ENCODE peak calls at places on chromosomes 11 and 22, in ten cellular contexts. One of them, this sample, is unnamed.

GRCh38 chr22:20756846-20757245 is 17.1 kb upstream of the SERPIND1 start:
- DNase-seq in prostate gland: no peak
- DNase-seq in K562: no peak
- DNase-seq in GM12891: no peak
- DNase-seq in breast epithelium: no peak
- DNase-seq in endothelial cell of umbilical vein: no peak
- DNase-seq in esophagus muscularis mucosa: no peak
- DNase-seq in stomach: no peak
- DNase-seq in SK-N-SH: no peak
- DNase-seq in HepG2: no peak
- DNase-seq in this sample: no peak

GRCh38 chr11:27592111-27592780 is 85.7 kb upstream of the LIN7C start:
- DNase-seq in esophagus muscularis mucosa: no peak
- DNase-seq in K562: no peak
- DNase-seq in GM12891: no peak
- DNase-seq in endothelial cell of umbilical vein: no peak
- DNase-seq in HepG2: no peak
- DNase-seq in prostate gland: no peak
- DNase-seq in SK-N-SH: no peak
- DNase-seq in breast epithelium: no peak
- DNase-seq in stomach: no peak
- DNase-seq in this sample: no peak

GRCh38 chr22:23293720-23294119 is 113.4 kb downstream of the BCR start:
- DNase-seq in K562: no peak
- DNase-seq in esophagus muscularis mucosa: no peak
- DNase-seq in GM12891: no peak
- DNase-seq in HepG2: no peak
- DNase-seq in stomach: no peak
- DNase-seq in prostate gland: no peak
- DNase-seq in breast epithelium: no peak
- DNase-seq in SK-N-SH: no peak
- DNase-seq in endothelial cell of umbilical vein: no peak
- DNase-seq in this sample: no peak

GRCh38 chr22:41939981-41940852 is 6.7 kb downstream of the CENPM start:
- DNase-seq in prostate gland: peak
- DNase-seq in breast epithelium: peak
- DNase-seq in SK-N-SH: no peak
- DNase-seq in stomach: peak
- DNase-seq in K562: no peak
- DNase-seq in GM12891: no peak
- DNase-seq in esophagus muscularis mucosa: no peak
- DNase-seq in HepG2: no peak
- DNase-seq in endothelial cell of umbilical vein: no peak
- DNase-seq in this sample: peak

GRCh38 chr11:119615003-119615878 is 113.8 kb downstream of the NECTIN1 start:
- DNase-seq in stomach: no peak
- DNase-seq in GM12891: no peak
- DNase-seq in K562: no peak
- DNase-seq in HepG2: peak
- DNase-seq in breast epithelium: no peak
- DNase-seq in prostate gland: peak
- DNase-seq in SK-N-SH: no peak
- DNase-seq in esophagus muscularis mucosa: no peak
- DNase-seq in endothelial cell of umbilical vein: peak
- DNase-seq in this sample: no peak

GRCh38 chr11:123690490-123690889 is 36.1 kb upstream of the SCN3B start:
- DNase-seq in SK-N-SH: no peak
- DNase-seq in HepG2: no peak
- DNase-seq in stomach: no peak
- DNase-seq in prostate gland: no peak
- DNase-seq in K562: no peak
- DNase-seq in GM12891: no peak
- DNase-seq in endothelial cell of umbilical vein: no peak
- DNase-seq in breast epithelium: no peak
- DNase-seq in esophagus muscularis mucosa: no peak
- DNase-seq in this sample: no peak

GRCh38 chr11:122633219-122633829 is 22.2 kb upstream of the UBASH3B start:
- DNase-seq in prostate gland: no peak
- DNase-seq in SK-N-SH: peak
- DNase-seq in K562: no peak
- DNase-seq in stomach: no peak
- DNase-seq in esophagus muscularis mucosa: no peak
- DNase-seq in endothelial cell of umbilical vein: peak
- DNase-seq in HepG2: peak
- DNase-seq in breast epithelium: no peak
- DNase-seq in GM12891: no peak
- DNase-seq in this sample: no peak

GRCh38 chr11:109304159-109304558 is 117.8 kb upstream of the C11orf87 start:
- DNase-seq in prostate gland: no peak
- DNase-seq in endothelial cell of umbilical vein: no peak
- DNase-seq in stomach: no peak
- DNase-seq in esophagus muscularis mucosa: no peak
- DNase-seq in K562: no peak
- DNase-seq in GM12891: no peak
- DNase-seq in HepG2: no peak
- DNase-seq in SK-N-SH: no peak
- DNase-seq in breast epithelium: no peak
- DNase-seq in this sample: no peak

GRCh38 chr11:59997800-59998199 is 19.2 kb upstream of the OOSP4B start:
- DNase-seq in prostate gland: no peak
- DNase-seq in esophagus muscularis mucosa: no peak
- DNase-seq in endothelial cell of umbilical vein: no peak
- DNase-seq in stomach: no peak
- DNase-seq in SK-N-SH: no peak
- DNase-seq in K562: no peak
- DNase-seq in GM12891: no peak
- DNase-seq in breast epithelium: no peak
- DNase-seq in HepG2: no peak
- DNase-seq in this sample: no peak

GRCh38 chr11:119722281-119722794 is 6.7 kb downstream of the NECTIN1 start:
- DNase-seq in esophagus muscularis mucosa: no peak
- DNase-seq in prostate gland: no peak
- DNase-seq in stomach: peak
- DNase-seq in endothelial cell of umbilical vein: no peak
- DNase-seq in breast epithelium: no peak
- DNase-seq in K562: no peak
- DNase-seq in SK-N-SH: no peak
- DNase-seq in GM12891: no peak
- DNase-seq in HepG2: no peak
- DNase-seq in this sample: peak

DNA sequence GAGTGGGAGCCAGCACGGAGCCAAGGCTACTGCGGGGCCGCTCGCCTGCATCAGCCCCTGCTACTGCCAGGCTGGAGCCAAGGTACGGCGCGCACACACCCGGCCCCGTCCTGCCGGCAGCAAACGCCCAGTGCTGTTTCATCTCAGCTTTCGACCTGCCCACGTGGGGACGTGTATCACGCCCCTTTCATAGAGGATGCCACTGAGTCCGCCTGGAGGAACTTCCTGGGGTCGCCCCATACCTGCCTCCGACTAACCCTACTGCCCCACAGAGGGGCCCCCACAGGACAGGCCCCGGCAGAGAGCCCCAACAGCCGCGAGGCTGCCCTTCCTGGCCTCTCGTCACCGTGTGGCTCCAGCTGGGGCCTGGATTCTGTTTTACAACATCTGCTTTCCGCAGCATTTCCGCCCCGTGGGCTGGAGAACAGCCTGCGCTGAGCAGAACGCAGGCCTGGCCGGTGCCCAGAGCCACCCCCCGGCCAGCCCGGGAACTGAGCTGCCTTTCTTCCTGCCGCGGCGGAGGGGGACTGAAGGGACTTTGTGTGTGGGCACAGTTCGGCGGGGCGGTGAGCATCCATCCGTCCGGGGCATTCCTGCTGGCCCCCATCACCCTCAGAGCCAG is 22.9 kb upstream of the ARHGAP8 start:
- DNase-seq in breast epithelium: no peak
- DNase-seq in SK-N-SH: peak
- DNase-seq in GM12891: no peak
- DNase-seq in esophagus muscularis mucosa: no peak
- DNase-seq in endothelial cell of umbilical vein: peak
- DNase-seq in stomach: no peak
- DNase-seq in HepG2: no peak
- DNase-seq in K562: no peak
- DNase-seq in prostate gland: no peak
- DNase-seq in this sample: no peak
- TF ChIP-seq POLR2AphosphoS5 in breast epithelium: no peak
- TF ChIP-seq POLR2AphosphoS5 in SK-N-SH: no peak
- TF ChIP-seq POLR2AphosphoS5 in GM12891: no peak
- TF ChIP-seq POLR2AphosphoS5 in esophagus muscularis mucosa: no peak
- TF ChIP-seq POLR2AphosphoS5 in endothelial cell of umbilical vein: no peak
- TF ChIP-seq POLR2AphosphoS5 in stomach: no peak
- TF ChIP-seq POLR2AphosphoS5 in HepG2: no peak
- TF ChIP-seq POLR2AphosphoS5 in K562: no peak
- TF ChIP-seq POLR2AphosphoS5 in prostate gland: no peak
- TF ChIP-seq POLR2AphosphoS5 in this sample: no peak

GRCh38 chr22:40421941-40422340 is 51.5 kb downstream of the SGSM3 start:
- DNase-seq in K562: no peak
- DNase-seq in SK-N-SH: no peak
- DNase-seq in esophagus muscularis mucosa: no peak
- DNase-seq in HepG2: no peak
- DNase-seq in breast epithelium: no peak
- DNase-seq in prostate gland: no peak
- DNase-seq in endothelial cell of umbilical vein: no peak
- DNase-seq in stomach: no peak
- DNase-seq in GM12891: no peak
- DNase-seq in this sample: no peak
- TF ChIP-seq POLR2AphosphoS5 in K562: no peak
- TF ChIP-seq POLR2AphosphoS5 in SK-N-SH: no peak
- TF ChIP-seq POLR2AphosphoS5 in esophagus muscularis mucosa: no peak
- TF ChIP-seq POLR2AphosphoS5 in HepG2: no peak
- TF ChIP-seq POLR2AphosphoS5 in breast epithelium: no peak
- TF ChIP-seq POLR2AphosphoS5 in prostate gland: no peak
- TF ChIP-seq POLR2AphosphoS5 in endothelial cell of umbilical vein: no peak
- TF ChIP-seq POLR2AphosphoS5 in stomach: no peak
- TF ChIP-seq POLR2AphosphoS5 in GM12891: no peak
- TF ChIP-seq POLR2AphosphoS5 in this sample: no peak

DNA sequence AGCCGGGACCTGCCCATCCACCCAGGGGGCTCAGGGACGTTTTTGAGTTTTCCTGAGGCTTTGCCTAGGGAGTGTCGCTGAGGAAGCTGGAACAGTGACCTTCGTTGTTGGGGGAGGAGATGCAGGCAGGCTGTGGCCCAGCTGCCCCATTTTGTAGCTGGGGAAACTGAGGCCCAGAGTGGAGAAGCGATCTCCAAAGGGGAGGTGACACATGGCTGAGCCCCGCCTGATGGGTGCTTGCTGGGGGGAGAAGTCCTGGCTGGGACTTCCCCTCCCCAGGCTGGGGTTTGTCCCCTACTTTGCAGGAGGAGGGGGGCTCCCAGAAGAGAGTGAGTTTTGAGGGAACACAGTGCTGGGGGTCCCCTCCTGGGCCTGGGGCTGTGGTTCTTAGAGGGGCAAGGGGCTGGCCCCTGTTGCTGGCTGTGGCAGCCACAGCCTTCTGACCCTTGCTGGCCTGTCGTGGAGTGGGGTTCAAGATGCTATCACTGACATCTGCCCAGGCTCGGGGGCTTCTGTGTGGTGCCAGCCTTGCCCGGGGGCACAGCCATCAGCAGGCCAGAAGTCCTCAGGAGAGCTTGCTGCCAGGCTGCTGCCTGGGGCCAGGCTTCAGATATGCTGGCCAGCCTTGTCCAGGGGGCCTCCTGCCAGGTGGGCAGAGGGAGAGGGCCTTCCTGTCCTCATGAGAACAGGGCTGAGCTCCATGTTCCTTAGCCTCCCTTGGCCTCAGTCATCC is 21.4 kb downstream of the KCNQ1 start:
- DNase-seq in stomach: peak
- DNase-seq in breast epithelium: no peak
- DNase-seq in endothelial cell of umbilical vein: no peak
- DNase-seq in esophagus muscularis mucosa: no peak
- DNase-seq in SK-N-SH: no peak
- DNase-seq in K562: no peak
- DNase-seq in prostate gland: no peak
- DNase-seq in GM12891: no peak
- DNase-seq in HepG2: no peak
- DNase-seq in this sample: no peak
- TF ChIP-seq POLR2AphosphoS5 in stomach: no peak
- TF ChIP-seq POLR2AphosphoS5 in breast epithelium: no peak
- TF ChIP-seq POLR2AphosphoS5 in endothelial cell of umbilical vein: no peak
- TF ChIP-seq POLR2AphosphoS5 in esophagus muscularis mucosa: no peak
- TF ChIP-seq POLR2AphosphoS5 in SK-N-SH: no peak
- TF ChIP-seq POLR2AphosphoS5 in K562: no peak
- TF ChIP-seq POLR2AphosphoS5 in prostate gland: no peak
- TF ChIP-seq POLR2AphosphoS5 in GM12891: no peak
- TF ChIP-seq POLR2AphosphoS5 in HepG2: no peak
- TF ChIP-seq POLR2AphosphoS5 in this sample: no peak

DNA sequence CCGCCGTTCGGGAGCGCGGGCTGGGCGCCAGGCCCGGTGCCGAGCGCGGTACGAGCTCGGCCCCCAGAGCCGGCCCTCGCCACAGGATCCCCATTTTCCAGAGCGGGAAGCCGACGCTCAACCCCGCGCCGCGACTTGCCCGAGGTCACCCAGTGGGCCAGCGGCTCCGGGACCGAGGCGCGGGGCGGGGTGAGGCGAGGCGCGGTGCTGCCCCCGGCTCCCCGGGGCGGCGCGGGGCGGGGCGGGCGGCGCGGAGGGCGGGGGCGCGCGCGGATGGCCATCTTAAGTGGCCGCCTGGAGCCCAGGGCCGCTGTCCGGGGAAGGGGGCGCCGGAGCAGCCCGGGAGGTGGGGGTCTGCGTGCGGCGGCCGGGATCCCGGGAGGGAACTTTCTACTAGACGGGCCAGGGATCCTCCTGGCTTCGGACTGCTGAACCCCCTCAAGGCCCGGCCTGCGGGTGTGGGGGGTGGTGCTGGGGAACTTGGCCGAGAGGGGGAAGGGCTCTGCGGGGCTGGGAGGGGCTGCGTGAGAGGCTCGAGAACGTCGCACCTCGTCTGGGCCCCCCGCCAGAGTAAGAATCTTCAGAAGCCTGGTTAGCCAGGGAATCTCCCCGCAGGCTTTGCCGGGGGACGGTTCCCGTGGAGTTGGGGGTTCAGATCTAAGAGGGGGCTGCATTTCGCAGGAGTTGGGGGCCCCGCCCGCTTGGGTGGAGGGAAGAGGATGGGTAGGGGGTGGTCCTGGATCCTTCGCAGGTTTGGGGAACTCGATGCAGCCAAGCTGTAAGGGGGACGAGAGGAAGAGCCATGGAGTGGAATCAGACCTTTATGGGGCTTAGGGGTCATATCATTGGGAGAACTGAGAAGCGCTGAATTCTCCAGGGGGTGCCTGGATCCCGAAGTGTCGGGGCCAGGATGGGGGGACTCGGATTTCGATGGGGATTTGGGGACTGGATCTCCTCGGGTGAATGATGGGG is 666 bp upstream of the INPPL1 start:
- DNase-seq in K562: peak
- DNase-seq in stomach: peak
- DNase-seq in GM12891: no peak
- DNase-seq in esophagus muscularis mucosa: no peak
- DNase-seq in HepG2: no peak
- DNase-seq in breast epithelium: peak
- DNase-seq in endothelial cell of umbilical vein: peak
- DNase-seq in prostate gland: peak
- DNase-seq in SK-N-SH: peak
- DNase-seq in this sample: peak
- TF ChIP-seq POLR2AphosphoS5 in K562: peak
- TF ChIP-seq POLR2AphosphoS5 in stomach: no peak
- TF ChIP-seq POLR2AphosphoS5 in GM12891: no peak
- TF ChIP-seq POLR2AphosphoS5 in esophagus muscularis mucosa: peak
- TF ChIP-seq POLR2AphosphoS5 in HepG2: peak
- TF ChIP-seq POLR2AphosphoS5 in breast epithelium: no peak
- TF ChIP-seq POLR2AphosphoS5 in endothelial cell of umbilical vein: peak
- TF ChIP-seq POLR2AphosphoS5 in prostate gland: no peak
- TF ChIP-seq POLR2AphosphoS5 in SK-N-SH: no peak
- TF ChIP-seq POLR2AphosphoS5 in this sample: no peak

This sample was measured in transverse colon.